ENCODE peak calls at places on chromosomes 4 and X, in ten cellular contexts. One of them, this sample, is unnamed.

GRCh38 chr4:168264903-168265302 is 53.6 kb downstream of the DDX60 start:
- DNase-seq in cardiac muscle cell: peak; percentile 45
- DNase-seq in mammary epithelial cell: no peak
- DNase-seq in progenitor cell of endocrine pancreas: no peak
- DNase-seq in dorsolateral prefrontal cortex: no peak
- DNase-seq in kidney: no peak
- DNase-seq in uterus: no peak
- DNase-seq in fibroblast of villous mesenchyme: no peak
- DNase-seq in CD4-positive, alpha-beta T cell: no peak
- DNase-seq in ascending aorta: no peak
- DNase-seq in this sample: no peak

GRCh38 chrX:110145854-110146253 is 142.9 kb downstream of the TMEM164 start:
- DNase-seq in CD4-positive, alpha-beta T cell: no peak
- DNase-seq in progenitor cell of endocrine pancreas: no peak
- DNase-seq in ascending aorta: no peak
- DNase-seq in kidney: no peak
- DNase-seq in fibroblast of villous mesenchyme: peak; percentile 45
- DNase-seq in dorsolateral prefrontal cortex: no peak
- DNase-seq in uterus: peak; percentile 22
- DNase-seq in mammary epithelial cell: peak; percentile 7
- DNase-seq in cardiac muscle cell: peak; percentile 41
- DNase-seq in this sample: no peak

GRCh38 chr4:14877246-14878220 is 124.7 kb upstream of the CPEB2 start:
- DNase-seq in fibroblast of villous mesenchyme: no peak
- DNase-seq in dorsolateral prefrontal cortex: no peak
- DNase-seq in CD4-positive, alpha-beta T cell: no peak
- DNase-seq in progenitor cell of endocrine pancreas: no peak
- DNase-seq in cardiac muscle cell: no peak
- DNase-seq in uterus: no peak
- DNase-seq in ascending aorta: no peak
- DNase-seq in kidney: no peak
- DNase-seq in mammary epithelial cell: no peak
- DNase-seq in this sample: no peak

GRCh38 chr4:18388029-18388428 is 366.5 kb upstream of the LCORL start:
- DNase-seq in cardiac muscle cell: no peak
- DNase-seq in ascending aorta: no peak
- DNase-seq in dorsolateral prefrontal cortex: no peak
- DNase-seq in uterus: no peak
- DNase-seq in kidney: no peak
- DNase-seq in progenitor cell of endocrine pancreas: no peak
- DNase-seq in mammary epithelial cell: no peak
- DNase-seq in CD4-positive, alpha-beta T cell: no peak
- DNase-seq in fibroblast of villous mesenchyme: no peak
- DNase-seq in this sample: no peak

GRCh38 chr4:113332701-113333100 is 283.2 kb downstream of the ANK2 start:
- DNase-seq in kidney: no peak
- DNase-seq in uterus: no peak
- DNase-seq in CD4-positive, alpha-beta T cell: no peak
- DNase-seq in progenitor cell of endocrine pancreas: no peak
- DNase-seq in cardiac muscle cell: no peak
- DNase-seq in ascending aorta: no peak
- DNase-seq in fibroblast of villous mesenchyme: no peak
- DNase-seq in dorsolateral prefrontal cortex: no peak
- DNase-seq in mammary epithelial cell: no peak
- DNase-seq in this sample: no peak

GRCh38 chr4:53512608-53513007 is 78.7 kb downstream of the LNX1 start:
- DNase-seq in fibroblast of villous mesenchyme: no peak
- DNase-seq in mammary epithelial cell: no peak
- DNase-seq in uterus: no peak
- DNase-seq in ascending aorta: no peak
- DNase-seq in cardiac muscle cell: no peak
- DNase-seq in CD4-positive, alpha-beta T cell: no peak
- DNase-seq in progenitor cell of endocrine pancreas: no peak
- DNase-seq in dorsolateral prefrontal cortex: no peak
- DNase-seq in kidney: no peak
- DNase-seq in this sample: no peak

GRCh38 chrX:39152106-39152649 is 350.9 kb downstream of the MID1IP1 start:
- DNase-seq in fibroblast of villous mesenchyme: no peak
- DNase-seq in uterus: no peak
- DNase-seq in cardiac muscle cell: peak; percentile 76
- DNase-seq in CD4-positive, alpha-beta T cell: peak; percentile 13
- DNase-seq in kidney: no peak
- DNase-seq in mammary epithelial cell: no peak
- DNase-seq in dorsolateral prefrontal cortex: no peak
- DNase-seq in progenitor cell of endocrine pancreas: peak; percentile 50
- DNase-seq in ascending aorta: no peak
- DNase-seq in this sample: no peak

GRCh38 chrX:16743604-16744325 is 24.4 kb downstream of the SYAP1 start:
- DNase-seq in CD4-positive, alpha-beta T cell: no peak
- DNase-seq in fibroblast of villous mesenchyme: peak; percentile 14
- DNase-seq in uterus: no peak
- DNase-seq in progenitor cell of endocrine pancreas: no peak
- DNase-seq in ascending aorta: no peak
- DNase-seq in dorsolateral prefrontal cortex: no peak
- DNase-seq in mammary epithelial cell: peak; percentile 90
- DNase-seq in kidney: no peak
- DNase-seq in cardiac muscle cell: no peak
- DNase-seq in this sample: no peak

GRCh38 chrX:25039036-25039435 is 23.3 kb upstream of the ARX start:
- DNase-seq in cardiac muscle cell: no peak
- DNase-seq in mammary epithelial cell: no peak
- DNase-seq in fibroblast of villous mesenchyme: no peak
- DNase-seq in kidney: no peak
- DNase-seq in ascending aorta: no peak
- DNase-seq in uterus: no peak
- DNase-seq in progenitor cell of endocrine pancreas: no peak
- DNase-seq in dorsolateral prefrontal cortex: no peak
- DNase-seq in CD4-positive, alpha-beta T cell: no peak
- DNase-seq in this sample: no peak

GRCh38 chrX:25029288-25029687 is 13.5 kb upstream of the ARX start:
- DNase-seq in ascending aorta: no peak
- DNase-seq in kidney: no peak
- DNase-seq in cardiac muscle cell: no peak
- DNase-seq in uterus: no peak
- DNase-seq in fibroblast of villous mesenchyme: no peak
- DNase-seq in progenitor cell of endocrine pancreas: no peak
- DNase-seq in dorsolateral prefrontal cortex: no peak
- DNase-seq in mammary epithelial cell: no peak
- DNase-seq in CD4-positive, alpha-beta T cell: no peak
- DNase-seq in this sample: no peak

DNA sequence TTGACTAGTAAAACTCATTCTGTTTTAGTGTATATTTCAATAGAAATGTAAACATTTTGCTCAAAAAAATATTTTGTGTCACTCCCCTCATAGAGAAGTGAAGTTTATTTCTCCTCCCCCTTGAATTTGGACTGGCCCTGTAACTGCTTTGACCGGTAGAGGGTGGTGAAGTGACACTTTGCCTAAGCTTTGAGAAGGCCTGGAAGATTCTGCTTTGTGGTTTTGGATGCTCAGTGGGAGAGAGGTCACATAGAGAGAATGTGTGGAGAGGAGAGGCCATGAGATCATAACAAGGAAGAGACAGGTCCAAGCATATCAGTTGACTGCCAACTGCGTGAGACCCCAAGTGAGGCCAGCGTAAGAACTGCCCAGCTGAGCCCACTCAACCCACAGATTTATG is 19.1 kb upstream of the ARX start:
- DNase-seq in fibroblast of villous mesenchyme: no peak
- DNase-seq in kidney: no peak
- DNase-seq in CD4-positive, alpha-beta T cell: no peak
- DNase-seq in progenitor cell of endocrine pancreas: no peak
- DNase-seq in cardiac muscle cell: no peak
- DNase-seq in dorsolateral prefrontal cortex: no peak
- DNase-seq in mammary epithelial cell: no peak
- DNase-seq in uterus: no peak
- DNase-seq in ascending aorta: no peak
- DNase-seq in this sample: no peak
- TF ChIP-seq CTCF in fibroblast of villous mesenchyme: peak; percentile 29
- TF ChIP-seq CTCF in kidney: no peak
- TF ChIP-seq CTCF in CD4-positive, alpha-beta T cell: no peak
- TF ChIP-seq CTCF in progenitor cell of endocrine pancreas: peak; percentile 47
- TF ChIP-seq CTCF in cardiac muscle cell: peak; percentile 52
- TF ChIP-seq CTCF in dorsolateral prefrontal cortex: no peak
- TF ChIP-seq CTCF in mammary epithelial cell: peak; percentile 22
- TF ChIP-seq CTCF in uterus: no peak
- TF ChIP-seq CTCF in ascending aorta: no peak
- TF ChIP-seq CTCF in this sample: no peak

GRCh38 chr4:94598758-94599157 is 147.0 kb downstream of the PDLIM5 start:
- DNase-seq in mammary epithelial cell: no peak
- DNase-seq in ascending aorta: no peak
- DNase-seq in uterus: no peak
- DNase-seq in progenitor cell of endocrine pancreas: no peak
- DNase-seq in cardiac muscle cell: no peak
- DNase-seq in fibroblast of villous mesenchyme: no peak
- DNase-seq in CD4-positive, alpha-beta T cell: no peak
- DNase-seq in kidney: no peak
- DNase-seq in dorsolateral prefrontal cortex: no peak
- DNase-seq in this sample: no peak

GRCh38 chr4:94605241-94605640 is 152.5 kb upstream of the BMPR1B start:
- DNase-seq in CD4-positive, alpha-beta T cell: no peak
- DNase-seq in mammary epithelial cell: no peak
- DNase-seq in dorsolateral prefrontal cortex: no peak
- DNase-seq in kidney: no peak
- DNase-seq in cardiac muscle cell: no peak
- DNase-seq in fibroblast of villous mesenchyme: no peak
- DNase-seq in ascending aorta: no peak
- DNase-seq in uterus: no peak
- DNase-seq in progenitor cell of endocrine pancreas: no peak
- DNase-seq in this sample: no peak

DNA sequence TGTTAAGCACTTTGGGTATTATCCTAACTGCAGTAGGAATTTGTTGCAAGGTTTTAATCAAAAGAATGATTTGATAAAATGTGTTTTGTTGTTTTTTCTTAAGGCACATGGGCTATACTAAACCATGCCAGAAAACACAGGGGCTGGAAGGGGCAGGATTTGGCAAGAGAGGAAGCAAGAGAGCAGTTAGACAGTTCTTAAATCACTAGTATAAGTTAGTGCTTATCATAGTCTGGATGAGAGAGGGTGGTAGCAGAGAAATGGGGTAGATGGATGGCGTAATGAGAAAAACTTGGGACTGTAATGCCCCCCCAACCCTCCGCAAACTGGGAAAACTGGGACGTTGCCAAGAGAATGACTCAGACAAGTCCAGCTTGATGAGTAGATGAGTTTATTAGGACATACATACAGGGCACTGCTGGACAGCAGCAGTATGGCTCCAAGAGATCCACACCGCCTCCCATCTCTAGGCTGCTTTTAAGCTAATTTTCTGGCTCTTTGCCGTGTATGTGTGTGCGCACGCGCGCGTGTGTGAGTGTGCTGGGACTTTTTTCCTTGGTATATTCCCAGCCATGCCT is 151.5 kb downstream of the PDLIM5 start:
- DNase-seq in uterus: peak; percentile 45
- DNase-seq in ascending aorta: peak; percentile 75
- DNase-seq in dorsolateral prefrontal cortex: no peak
- DNase-seq in cardiac muscle cell: no peak
- DNase-seq in kidney: no peak
- DNase-seq in fibroblast of villous mesenchyme: peak; percentile 95
- DNase-seq in progenitor cell of endocrine pancreas: no peak
- DNase-seq in mammary epithelial cell: peak; percentile 20
- DNase-seq in CD4-positive, alpha-beta T cell: no peak
- DNase-seq in this sample: no peak
- TF ChIP-seq CTCF in uterus: no peak
- TF ChIP-seq CTCF in ascending aorta: no peak
- TF ChIP-seq CTCF in dorsolateral prefrontal cortex: no peak
- TF ChIP-seq CTCF in cardiac muscle cell: no peak
- TF ChIP-seq CTCF in kidney: no peak
- TF ChIP-seq CTCF in fibroblast of villous mesenchyme: no peak
- TF ChIP-seq CTCF in progenitor cell of endocrine pancreas: no peak
- TF ChIP-seq CTCF in mammary epithelial cell: no peak
- TF ChIP-seq CTCF in CD4-positive, alpha-beta T cell: no peak
- TF ChIP-seq CTCF in this sample: no peak

DNA sequence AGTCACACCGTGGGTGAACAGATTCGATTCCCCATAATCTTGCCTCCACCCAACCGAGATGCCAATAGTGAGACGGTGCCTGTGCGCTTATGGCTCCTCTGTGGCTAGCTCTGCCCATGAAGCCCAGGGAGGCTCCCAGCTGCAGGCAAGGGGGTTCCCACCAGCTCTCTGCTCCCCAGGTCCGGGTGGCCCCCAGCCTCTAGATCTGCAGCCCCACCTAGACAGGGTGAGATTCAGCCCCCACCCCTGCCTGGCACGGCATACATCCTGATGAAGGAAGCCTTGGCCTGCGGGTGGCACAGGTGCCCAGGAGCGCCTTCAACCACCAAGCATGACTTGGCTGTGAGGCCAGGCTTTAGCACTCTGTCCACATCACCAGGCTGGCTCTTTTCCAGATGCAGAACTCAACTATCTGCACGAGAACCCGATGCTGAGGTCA is 40.6 kb downstream of the WDR1 start:
- DNase-seq in CD4-positive, alpha-beta T cell: no peak
- DNase-seq in fibroblast of villous mesenchyme: no peak
- DNase-seq in ascending aorta: no peak
- DNase-seq in progenitor cell of endocrine pancreas: no peak
- DNase-seq in kidney: peak; percentile 71
- DNase-seq in uterus: peak; percentile 17
- DNase-seq in dorsolateral prefrontal cortex: no peak
- DNase-seq in cardiac muscle cell: no peak
- DNase-seq in mammary epithelial cell: no peak
- DNase-seq in this sample: no peak
- TF ChIP-seq CTCF in CD4-positive, alpha-beta T cell: no peak
- TF ChIP-seq CTCF in fibroblast of villous mesenchyme: no peak
- TF ChIP-seq CTCF in ascending aorta: no peak
- TF ChIP-seq CTCF in progenitor cell of endocrine pancreas: no peak
- TF ChIP-seq CTCF in kidney: no peak
- TF ChIP-seq CTCF in uterus: no peak
- TF ChIP-seq CTCF in dorsolateral prefrontal cortex: no peak
- TF ChIP-seq CTCF in cardiac muscle cell: no peak
- TF ChIP-seq CTCF in mammary epithelial cell: no peak
- TF ChIP-seq CTCF in this sample: no peak

GRCh38 chr4:7678318-7678852 is 243.7 kb upstream of the PSAPL1 start:
- DNase-seq in mammary epithelial cell: no peak
- DNase-seq in cardiac muscle cell: no peak
- DNase-seq in uterus: no peak
- DNase-seq in CD4-positive, alpha-beta T cell: no peak
- DNase-seq in dorsolateral prefrontal cortex: peak; percentile 22
- DNase-seq in progenitor cell of endocrine pancreas: no peak
- DNase-seq in ascending aorta: no peak
- DNase-seq in kidney: no peak
- DNase-seq in fibroblast of villous mesenchyme: no peak
- DNase-seq in this sample: no peak

GRCh38 chr4:7680106-7680505 is 245.4 kb upstream of the PSAPL1 start:
- DNase-seq in uterus: no peak
- DNase-seq in kidney: no peak
- DNase-seq in dorsolateral prefrontal cortex: peak; percentile 13
- DNase-seq in ascending aorta: no peak
- DNase-seq in mammary epithelial cell: no peak
- DNase-seq in CD4-positive, alpha-beta T cell: no peak
- DNase-seq in fibroblast of villous mesenchyme: no peak
- DNase-seq in progenitor cell of endocrine pancreas: no peak
- DNase-seq in cardiac muscle cell: no peak
- DNase-seq in this sample: no peak

GRCh38 chr4:7683126-7683703 is 248.5 kb upstream of the PSAPL1 start:
- DNase-seq in ascending aorta: no peak
- DNase-seq in cardiac muscle cell: no peak
- DNase-seq in progenitor cell of endocrine pancreas: no peak
- DNase-seq in CD4-positive, alpha-beta T cell: no peak
- DNase-seq in uterus: no peak
- DNase-seq in fibroblast of villous mesenchyme: no peak
- DNase-seq in dorsolateral prefrontal cortex: no peak
- DNase-seq in kidney: no peak
- DNase-seq in mammary epithelial cell: no peak
- DNase-seq in this sample: no peak

GRCh38 chr4:7679431-7679830 is 244.7 kb upstream of the PSAPL1 start:
- DNase-seq in uterus: no peak
- DNase-seq in progenitor cell of endocrine pancreas: no peak
- DNase-seq in fibroblast of villous mesenchyme: no peak
- DNase-seq in kidney: no peak
- DNase-seq in cardiac muscle cell: no peak
- DNase-seq in CD4-positive, alpha-beta T cell: no peak
- DNase-seq in mammary epithelial cell: no peak
- DNase-seq in ascending aorta: no peak
- DNase-seq in dorsolateral prefrontal cortex: peak; percentile 28
- DNase-seq in this sample: no peak

GRCh38 chr4:7680731-7681130 is 246.0 kb upstream of the PSAPL1 start:
- DNase-seq in CD4-positive, alpha-beta T cell: no peak
- DNase-seq in mammary epithelial cell: no peak
- DNase-seq in ascending aorta: no peak
- DNase-seq in kidney: no peak
- DNase-seq in progenitor cell of endocrine pancreas: no peak
- DNase-seq in fibroblast of villous mesenchyme: no peak
- DNase-seq in dorsolateral prefrontal cortex: peak; percentile 7
- DNase-seq in uterus: no peak
- DNase-seq in cardiac muscle cell: no peak
- DNase-seq in this sample: no peak
- TF ChIP-seq CTCF in CD4-positive, alpha-beta T cell: no peak
- TF ChIP-seq CTCF in mammary epithelial cell: no peak
- TF ChIP-seq CTCF in ascending aorta: no peak
- TF ChIP-seq CTCF in kidney: no peak
- TF ChIP-seq CTCF in progenitor cell of endocrine pancreas: no peak
- TF ChIP-seq CTCF in fibroblast of villous mesenchyme: no peak
- TF ChIP-seq CTCF in dorsolateral prefrontal cortex: no peak
- TF ChIP-seq CTCF in uterus: no peak
- TF ChIP-seq CTCF in cardiac muscle cell: no peak
- TF ChIP-seq CTCF in this sample: no peak

This sample was measured in D721Med.